ENCODE peak calls at places on chromosomes 1 and 21, in eight cellular contexts. Z is CD4-positive, CD25-positive, alpha-beta regulatory T cell; C is body of pancreas; S is small intestine; Q is esophagus muscularis mucosa; P is fibroblast of lung; M is left ventricle myocardium inferior; I is aorta. O is an unnamed sample. For H3K9me3 and H3K4me1, the result is how much of the 10 kb centered on the place peaks cover.

GRCh38 chr1:6209661-6210605 is 4.0 kb downstream of the RNF207 start:
- DNase-seq in Z (peak), P (no peak), C (no peak), I (no peak), Q (no peak), M (no peak), S (no peak), O (no peak)

GRCh38 chr1:172883844-172884243 is 166.9 kb downstream of the TNFSF18 start:
- DNase-seq in Q (no peak), C (no peak), S (no peak), Z (no peak), P (peak), M (no peak), I (no peak), O (no peak)

GRCh38 chr21:39118061-39118460 is 65.2 kb downstream of the PSMG1 start:
- DNase-seq in Z (no peak), M (no peak), Q (no peak), P (no peak), C (no peak), I (no peak), S (no peak), O (no peak)

GRCh38 chr1:22829001-22829989 is 118.7 kb downstream of the EPHB2 start:
- DNase-seq in M (no peak), C (no peak), S (no peak), P (peak), Z (no peak), Q (no peak), I (peak), O (peak)

GRCh38 chr1:194214735-194215134 is 1028.3 kb upstream of the B3GALT2 start:
- DNase-seq in Z (no peak), Q (no peak), S (no peak), C (no peak), M (no peak), P (no peak), I (no peak), O (no peak)

GRCh38 chr1:99264201-99265021 is at the start of gene PLPPR4:
- DNase-seq in P (peak), I (peak), Z (no peak), C (peak), Q (no peak), S (no peak), M (peak), O (peak)

GRCh38 chr1:222048030-222048632 is 306.2 kb upstream of the DUSP10 start:
- DNase-seq in S (no peak), I (no peak), P (peak), Z (no peak), Q (no peak), C (no peak), M (no peak), O (no peak)

GRCh38 chr1:44293761-44294315 is 61.2 kb downstream of the ERI3 start:
- DNase-seq in Z (no peak), M (peak), P (no peak), Q (no peak), I (no peak), S (peak), C (peak), O (peak)

GRCh38 chr1:16442273-16442672 is 1.7 kb downstream of the NECAP2 start:
- DNase-seq in I (no peak), Q (no peak), C (no peak), P (no peak), Z (peak), S (no peak), M (no peak), O (no peak)

GRCh38 chr1:16017461-16018303 is at the start of gene HSPB7:
- DNase-seq in C (peak), Z (no peak), S (no peak), M (peak), I (peak), P (peak), Q (peak), O (peak)

GRCh38 chr1:109240158-109241152 is 8.9 kb upstream of the CELSR2 start:
- DNase-seq in Q (peak), Z (peak), M (peak), I (peak), C (peak), P (peak), S (peak), O (peak)

GRCh38 chr1:196148367-196148970 is 459.8 kb downstream of the KCNT2 start:
- DNase-seq in M (no peak), Z (peak), C (no peak), S (peak), I (no peak), Q (no peak), P (peak), O (no peak)

GRCh38 chr1:241186716-241187115 is 170.3 kb downstream of the RGS7 start:
- DNase-seq in Q (no peak), Z (no peak), S (no peak), M (no peak), C (no peak), I (no peak), P (no peak), O (no peak)

GRCh38 chr1:226351709-226352108 is 42.7 kb upstream of the LIN9 start:
- DNase-seq in S (no peak), Q (no peak), M (no peak), P (no peak), Z (no peak), C (no peak), I (no peak), O (no peak)

GRCh38 chr1:65527211-65527610 is 106.7 kb downstream of the LEPR start:
- DNase-seq in S (no peak), M (no peak), P (peak), Q (no peak), C (no peak), I (no peak), Z (no peak), O (no peak)

GRCh38 chr1:208132287-208132882 is 111.8 kb downstream of the PLXNA2 start:
- DNase-seq in P (peak), Q (peak), M (peak), C (peak), S (peak), Z (peak), I (peak), O (peak)

GRCh38 chr1:182786223-182787001 is 3.2 kb upstream of the NPL start:
- DNase-seq in M (peak), Q (no peak), S (peak), P (peak), I (peak), Z (peak), C (peak), O (peak)

GRCh38 chr1:115430717-115431116 is 92.7 kb upstream of the NGF start:
- DNase-seq in M (no peak), S (peak), C (no peak), Z (no peak), P (peak), I (no peak), Q (peak), O (no peak)

GRCh38 chr1:156413310-156414246 is 44.6 kb downstream of the RHBG start:
- DNase-seq in Q (no peak), S (no peak), C (no peak), P (no peak), M (no peak), Z (no peak), I (no peak), O (no peak)

GRCh38 chr1:53165408-53165961 is 23.0 kb upstream of the SLC1A7 start:
- DNase-seq in Z (no peak), P (no peak), C (no peak), M (no peak), Q (no peak), I (no peak), S (peak), O (no peak)

GRCh38 chr1:21669287-21670058 is at the start of gene RAP1GAP:
- DNase-seq in C (peak), Q (no peak), S (peak), M (no peak), Z (peak), I (no peak), P (no peak), O (peak)

GRCh38 chr1:58290685-58291372 is 255.7 kb downstream of the OMA1 start:
- DNase-seq in Z (peak), C (no peak), Q (no peak), M (no peak), I (no peak), P (peak), S (no peak), O (no peak)

GRCh38 chr21:42258885-42259407 is 40.0 kb downstream of the ABCG1 start:
- DNase-seq in Z (no peak), C (no peak), Q (no peak), S (no peak), I (no peak), P (no peak), M (peak), O (no peak)

GRCh38 chr1:75469586-75470173 is 141.2 kb downstream of the SLC44A5 start:
- DNase-seq in Z (no peak), M (no peak), Q (no peak), C (no peak), P (peak), I (no peak), S (no peak), O (no peak)

GRCh38 chr1:29679316-29679715 is 443.0 kb downstream of the PTPRU start:
- DNase-seq in I (no peak), P (no peak), M (no peak), S (no peak), Q (peak), C (no peak), Z (no peak), O (no peak)

GRCh38 chr1:220544901-220545303 is 17.0 kb downstream of the MARK1 start:
- DNase-seq in I (no peak), P (peak), M (no peak), Q (no peak), Z (no peak), C (no peak), S (peak), O (peak)

GRCh38 chr1:208931936-208932335 is 651.6 kb upstream of the CAMK1G start:
- DNase-seq in I (no peak), P (no peak), M (no peak), S (no peak), Q (no peak), Z (no peak), C (no peak), O (no peak)

DNA sequence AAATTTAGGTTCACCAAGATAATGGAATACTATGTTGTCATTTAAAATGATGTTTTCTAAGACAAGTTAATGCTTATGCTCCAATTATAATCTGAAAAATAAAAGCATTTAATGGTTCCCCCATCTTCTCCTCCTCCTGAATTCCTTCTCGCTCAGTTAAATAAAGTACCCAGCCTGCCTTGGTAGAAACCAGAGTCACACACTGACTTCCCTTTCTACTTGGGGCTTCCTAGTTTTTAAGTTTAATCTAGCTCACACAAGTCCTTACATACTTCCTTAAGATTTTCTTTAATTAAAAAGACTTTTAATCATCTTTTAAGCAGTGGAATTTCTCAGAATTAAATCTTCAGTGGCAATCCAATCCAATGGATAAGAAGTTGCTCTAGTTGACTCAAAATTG is 32.9 kb downstream of the CD58 start:
- DNase-seq in P (no peak), M (no peak), Z (no peak), C (no peak), S (no peak), Q (no peak), I (no peak), O (no peak)
- H3K9me3 ChIP-seq in P (under half), M (under half), Z (under half), C (under half), S (under half), Q (under half), I (under half), O (under half)

GRCh38 chr21:32480381-32480780 is 67.9 kb downstream of the EVA1C start:
- DNase-seq in P (no peak), S (no peak), Q (no peak), M (no peak), C (no peak), Z (no peak), I (no peak), O (no peak)

GRCh38 chr21:32474179-32475059 is 61.9 kb downstream of the EVA1C start:
- DNase-seq in Z (no peak), P (peak), Q (no peak), I (no peak), S (no peak), M (no peak), C (no peak), O (no peak)

GRCh38 chr21:32475162-32475812 is 62.8 kb downstream of the EVA1C start:
- DNase-seq in M (no peak), P (peak), S (no peak), Q (no peak), I (no peak), C (no peak), Z (no peak), O (no peak)

GRCh38 chr21:32476661-32477423 is 64.3 kb downstream of the EVA1C start:
- DNase-seq in I (no peak), P (no peak), M (no peak), Z (no peak), Q (no peak), C (no peak), S (no peak), O (no peak)

GRCh38 chr21:32477424-32477745 is 64.9 kb downstream of the EVA1C start:
- DNase-seq in Q (no peak), Z (no peak), M (no peak), I (no peak), P (no peak), S (no peak), C (no peak), O (no peak)
- H3K4me1 ChIP-seq in Q (under half), Z (under half), M (under half), I (under half), P (under half), S (under half), C (under half), O (under half)

GRCh38 chr1:233065655-233066054 is 115.2 kb downstream of the NTPCR start:
- DNase-seq in Q (no peak), Z (no peak), I (no peak), S (no peak), P (no peak), C (no peak), M (no peak), O (no peak)
- H3K9me3 ChIP-seq in Q (under half), Z (under half), I (under half), S (under half), P (under half), C (under half), M (under half), O (under half)

DNA sequence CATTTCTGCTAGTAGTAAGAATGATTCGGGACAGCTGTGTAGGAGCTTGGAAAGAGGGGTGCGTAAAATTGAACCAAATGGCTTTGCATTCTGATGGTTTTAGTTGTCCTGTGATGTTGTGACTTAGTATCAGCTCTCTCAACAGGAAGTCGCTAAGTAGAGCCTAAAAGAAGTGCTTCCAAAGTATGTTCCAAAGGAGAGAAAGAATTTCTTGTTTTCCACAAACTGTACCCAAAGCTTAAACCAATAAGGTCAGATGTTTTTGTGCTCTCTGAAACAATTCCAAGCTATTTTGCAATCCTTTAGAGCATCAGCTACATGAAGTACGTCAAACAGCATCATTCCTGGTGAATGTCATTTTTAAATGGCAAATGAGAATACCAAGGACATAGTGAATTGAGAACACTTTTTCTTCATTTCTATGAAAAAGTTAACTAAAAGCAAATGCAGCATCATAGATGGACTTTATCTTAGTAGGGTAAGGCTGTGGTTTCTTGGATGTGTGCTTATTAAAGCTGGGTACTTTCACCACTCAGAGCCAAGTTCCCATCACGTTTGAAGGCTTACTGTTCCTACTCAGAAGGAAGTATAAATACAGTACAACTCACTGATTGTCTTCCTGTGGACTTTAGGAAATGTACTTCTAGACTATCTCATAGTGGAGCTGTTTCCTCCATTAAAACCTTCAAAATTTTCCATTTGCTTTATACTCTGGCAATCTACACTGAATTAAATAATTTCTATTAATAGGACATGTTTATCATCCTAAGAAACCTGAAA is 148.6 kb downstream of the C1orf21 start:
- DNase-seq in Q (no peak), I (no peak), C (no peak), Z (no peak), M (no peak), S (no peak), P (peak), O (no peak)
- H3K4me1 ChIP-seq in Q (under half), I (under half), C (under half), Z (under half), M (half or more), S (under half), P (under half), O (under half)

GRCh38 chr21:43816611-43817071 is 27.3 kb downstream of the RRP1 start:
- DNase-seq in M (no peak), P (no peak), S (no peak), Q (no peak), C (no peak), Z (no peak), I (peak), O (no peak)
- H3K9me3 ChIP-seq in M (under half), P (under half), S (under half), Q (under half), C (under half), Z (under half), I (under half), O (under half)

GRCh38 chr1:202577381-202577780 is 132.9 kb downstream of the SYT2 start:
- DNase-seq in M (no peak), S (no peak), P (peak), Z (no peak), I (no peak), Q (no peak), C (no peak), O (no peak)
- H3K4me1 ChIP-seq in M (half or more), S (under half), P (under half), Z (under half), I (under half), Q (half or more), C (under half), O (under half)

DNA sequence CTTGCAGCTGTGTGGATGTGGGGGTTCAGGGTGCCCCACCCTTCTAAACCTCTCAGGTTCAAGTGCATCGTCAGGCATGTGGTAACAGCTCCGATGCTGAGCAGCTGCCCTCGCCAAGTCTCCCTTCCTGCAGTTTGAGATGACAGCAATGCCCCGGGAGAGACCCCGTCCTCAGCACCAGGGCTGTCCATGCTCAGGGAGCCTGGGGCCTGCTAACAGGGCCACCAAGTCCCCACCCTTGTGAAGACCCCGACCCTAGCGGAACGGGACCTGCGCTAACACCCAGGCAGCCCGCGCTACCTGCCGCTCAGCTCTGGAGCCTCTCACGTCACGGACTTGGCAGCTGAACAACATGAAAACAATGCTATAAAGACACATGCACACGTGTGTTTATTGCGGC is 159.2 kb upstream of the C1orf174 start:
- DNase-seq in Q (no peak), M (no peak), P (no peak), S (no peak), C (no peak), I (no peak), Z (no peak), O (no peak)
- H3K9me3 ChIP-seq in Q (under half), M (under half), P (under half), S (under half), C (under half), I (under half), Z (under half), O (under half)

GRCh38 chr21:44845418-44846200 is 27.7 kb upstream of the SUMO3 start:
- DNase-seq in C (peak), Z (peak), M (peak), Q (peak), I (peak), S (peak), P (peak), O (peak)
- H3K4me1 ChIP-seq in C (under half), Z (under half), M (under half), Q (under half), I (under half), S (under half), P (under half), O (under half)